ENCODE peak calls at places on chromosomes 1 and 21, in ten cellular contexts. One of them, this sample, is unnamed.

GRCh38 chr1:3070654-3071506 is 1.9 kb downstream of the PRDM16 start:
- DNase-seq in hepatocyte: peak; percentile 37
- DNase-seq in CD8-positive, alpha-beta memory T cell: no peak
- DNase-seq in effector memory CD4-positive, alpha-beta T cell: no peak
- DNase-seq in stimulated activated CD8-positive, alpha-beta memory T cell treated with anti-CD3 and anti-CD28 coated beads, Interleukin-7, amount 100 ng/mL, for 48 hours: no peak
- DNase-seq in activated CD4-positive, CD25-positive, alpha-beta regulatory T cell: no peak
- DNase-seq in left cardiac atrium: peak; percentile 23
- DNase-seq in KG1: no peak
- DNase-seq in cardiac fibroblast: peak; percentile 6
- DNase-seq in OCI-LY7: no peak
- DNase-seq in this sample: no peak

GRCh38 chr1:3293563-3294080 is 160.8 kb upstream of the ARHGEF16 start:
- DNase-seq in hepatocyte: no peak
- DNase-seq in CD8-positive, alpha-beta memory T cell: no peak
- DNase-seq in effector memory CD4-positive, alpha-beta T cell: no peak
- DNase-seq in stimulated activated CD8-positive, alpha-beta memory T cell treated with anti-CD3 and anti-CD28 coated beads, Interleukin-7, amount 100 ng/mL, for 48 hours: no peak
- DNase-seq in activated CD4-positive, CD25-positive, alpha-beta regulatory T cell: no peak
- DNase-seq in left cardiac atrium: no peak
- DNase-seq in KG1: no peak
- DNase-seq in cardiac fibroblast: no peak
- DNase-seq in OCI-LY7: no peak
- DNase-seq in this sample: no peak

GRCh38 chr1:183291802-183292515 is 105.9 kb downstream of the LAMC2 start:
- DNase-seq in hepatocyte: peak; percentile 45
- DNase-seq in CD8-positive, alpha-beta memory T cell: no peak
- DNase-seq in effector memory CD4-positive, alpha-beta T cell: no peak
- DNase-seq in stimulated activated CD8-positive, alpha-beta memory T cell treated with anti-CD3 and anti-CD28 coated beads, Interleukin-7, amount 100 ng/mL, for 48 hours: no peak
- DNase-seq in activated CD4-positive, CD25-positive, alpha-beta regulatory T cell: no peak
- DNase-seq in left cardiac atrium: peak; percentile 57
- DNase-seq in KG1: no peak
- DNase-seq in cardiac fibroblast: peak; percentile 49
- DNase-seq in OCI-LY7: no peak
- DNase-seq in this sample: no peak

GRCh38 chr1:42936309-42937078 is 22.2 kb downstream of the SLC2A1 start:
- DNase-seq in hepatocyte: peak; percentile 85
- DNase-seq in CD8-positive, alpha-beta memory T cell: no peak
- DNase-seq in effector memory CD4-positive, alpha-beta T cell: peak; percentile 26
- DNase-seq in stimulated activated CD8-positive, alpha-beta memory T cell treated with anti-CD3 and anti-CD28 coated beads, Interleukin-7, amount 100 ng/mL, for 48 hours: no peak
- DNase-seq in activated CD4-positive, CD25-positive, alpha-beta regulatory T cell: no peak
- DNase-seq in left cardiac atrium: no peak
- DNase-seq in KG1: no peak
- DNase-seq in cardiac fibroblast: peak; percentile 83
- DNase-seq in OCI-LY7: peak; percentile 32
- DNase-seq in this sample: peak; percentile 49

GRCh38 chr1:26478988-26479387 is 6.7 kb downstream of the HMGN2 start:
- DNase-seq in hepatocyte: no peak
- DNase-seq in CD8-positive, alpha-beta memory T cell: no peak
- DNase-seq in effector memory CD4-positive, alpha-beta T cell: no peak
- DNase-seq in stimulated activated CD8-positive, alpha-beta memory T cell treated with anti-CD3 and anti-CD28 coated beads, Interleukin-7, amount 100 ng/mL, for 48 hours: no peak
- DNase-seq in activated CD4-positive, CD25-positive, alpha-beta regulatory T cell: no peak
- DNase-seq in left cardiac atrium: no peak
- DNase-seq in KG1: no peak
- DNase-seq in cardiac fibroblast: no peak
- DNase-seq in OCI-LY7: no peak
- DNase-seq in this sample: no peak

GRCh38 chr21:45423968-45424853 is 19.2 kb downstream of the COL18A1 start:
- DNase-seq in hepatocyte: no peak
- DNase-seq in CD8-positive, alpha-beta memory T cell: no peak
- DNase-seq in effector memory CD4-positive, alpha-beta T cell: no peak
- DNase-seq in stimulated activated CD8-positive, alpha-beta memory T cell treated with anti-CD3 and anti-CD28 coated beads, Interleukin-7, amount 100 ng/mL, for 48 hours: no peak
- DNase-seq in activated CD4-positive, CD25-positive, alpha-beta regulatory T cell: no peak
- DNase-seq in left cardiac atrium: peak; percentile 22
- DNase-seq in KG1: no peak
- DNase-seq in cardiac fibroblast: no peak
- DNase-seq in OCI-LY7: no peak
- DNase-seq in this sample: no peak

GRCh38 chr1:244970236-244970652 is 105.9 kb upstream of the HNRNPU start:
- DNase-seq in hepatocyte: peak; percentile 86
- DNase-seq in CD8-positive, alpha-beta memory T cell: no peak
- DNase-seq in effector memory CD4-positive, alpha-beta T cell: no peak
- DNase-seq in stimulated activated CD8-positive, alpha-beta memory T cell treated with anti-CD3 and anti-CD28 coated beads, Interleukin-7, amount 100 ng/mL, for 48 hours: peak; percentile 45
- DNase-seq in activated CD4-positive, CD25-positive, alpha-beta regulatory T cell: peak; percentile 70
- DNase-seq in left cardiac atrium: peak; percentile 80
- DNase-seq in KG1: no peak
- DNase-seq in cardiac fibroblast: peak; percentile 80
- DNase-seq in OCI-LY7: peak; percentile 80
- DNase-seq in this sample: no peak

GRCh38 chr1:76835203-76835602 is 32.1 kb upstream of the ST6GALNAC5 start:
- DNase-seq in hepatocyte: no peak
- DNase-seq in CD8-positive, alpha-beta memory T cell: no peak
- DNase-seq in effector memory CD4-positive, alpha-beta T cell: no peak
- DNase-seq in stimulated activated CD8-positive, alpha-beta memory T cell treated with anti-CD3 and anti-CD28 coated beads, Interleukin-7, amount 100 ng/mL, for 48 hours: no peak
- DNase-seq in activated CD4-positive, CD25-positive, alpha-beta regulatory T cell: no peak
- DNase-seq in left cardiac atrium: no peak
- DNase-seq in KG1: no peak
- DNase-seq in cardiac fibroblast: no peak
- DNase-seq in OCI-LY7: no peak
- DNase-seq in this sample: peak; percentile 28

GRCh38 chr1:237736372-237737029 is 154.2 kb downstream of the ZP4 start:
- DNase-seq in hepatocyte: peak; percentile 28
- DNase-seq in CD8-positive, alpha-beta memory T cell: peak; percentile 6
- DNase-seq in effector memory CD4-positive, alpha-beta T cell: no peak
- DNase-seq in stimulated activated CD8-positive, alpha-beta memory T cell treated with anti-CD3 and anti-CD28 coated beads, Interleukin-7, amount 100 ng/mL, for 48 hours: no peak
- DNase-seq in activated CD4-positive, CD25-positive, alpha-beta regulatory T cell: no peak
- DNase-seq in left cardiac atrium: no peak
- DNase-seq in KG1: no peak
- DNase-seq in cardiac fibroblast: no peak
- DNase-seq in OCI-LY7: peak; percentile 32
- DNase-seq in this sample: no peak

GRCh38 chr21:26845066-26845749 is at the start of gene ADAMTS1:
- DNase-seq in hepatocyte: peak; percentile 95
- DNase-seq in CD8-positive, alpha-beta memory T cell: no peak
- DNase-seq in effector memory CD4-positive, alpha-beta T cell: no peak
- DNase-seq in stimulated activated CD8-positive, alpha-beta memory T cell treated with anti-CD3 and anti-CD28 coated beads, Interleukin-7, amount 100 ng/mL, for 48 hours: no peak
- DNase-seq in activated CD4-positive, CD25-positive, alpha-beta regulatory T cell: no peak
- DNase-seq in left cardiac atrium: peak; percentile 94
- DNase-seq in KG1: no peak
- DNase-seq in cardiac fibroblast: peak; percentile 91
- DNase-seq in OCI-LY7: no peak
- DNase-seq in this sample: no peak